ENCODE peak calls at places on chromosome 14, in six cellular contexts. P is left cardiac atrium; O is stimulated activated CD4-positive, alpha-beta T cell treated with anti-CD3 and anti-CD28 coated beads, Interleukin-2, amount 100 ng/mL, for 48 hours; S is heart left ventricle; A is A172; K is ureter. R is an unnamed sample.

GRCh38 chr14:104245723-104246122 is 107.3 kb downstream of the KIF26A start:
- DNase-seq in P (no peak), O (no peak), S (no peak), A (no peak), K (no peak), R (no peak)

GRCh38 chr14:33679461-33680225 is 271.2 kb downstream of the EGLN3 start:
- DNase-seq in P (no peak), O (no peak), S (no peak), A (peak; percentile 74), K (no peak), R (no peak)

GRCh38 chr14:105837349-105838063 is 311.1 kb downstream of the TMEM121 start:
- DNase-seq in P (no peak), O (no peak), S (no peak), A (no peak), K (no peak), R (no peak)

GRCh38 chr14:101076451-101077220 is 173.1 kb upstream of the RTL1 start:
- DNase-seq in P (no peak), O (no peak), S (no peak), A (no peak), K (peak; percentile 36), R (peak; percentile 62)

GRCh38 chr14:21352587-21352986 is 31.2 kb downstream of the SUPT16H start:
- DNase-seq in P (no peak), O (no peak), S (no peak), A (no peak), K (no peak), R (no peak)

GRCh38 chr14:37816135-37816534 is 220.7 kb downstream of the TTC6 start:
- DNase-seq in P (no peak), O (no peak), S (no peak), A (no peak), K (no peak), R (no peak)

GRCh38 chr14:72948481-72949138 is 22.3 kb downstream of the DCAF4 start:
- DNase-seq in P (peak; percentile 66), O (peak; percentile 65), S (no peak), A (peak; percentile 60), K (peak; percentile 65), R (no peak)

GRCh38 chr14:60648934-60649814 is at the start of gene SIX1:
- DNase-seq in P (peak; percentile 65), O (no peak), S (peak; percentile 74), A (peak; percentile 53), K (peak; percentile 72), R (no peak)

GRCh38 chr14:100223332-100224171 is 15.4 kb upstream of the YY1 start:
- DNase-seq in P (no peak), O (no peak), S (no peak), A (no peak), K (no peak), R (no peak)